ENCODE peak calls at places on chromosomes 13 and 19, in six cellular contexts. N is brain microvascular endothelial cell, F is cardiac muscle cell, H is thoracic aorta, A is astrocyte, G is uterus. S is an unnamed sample.
A peak's percentile ranks its signal among the peaks of the same experiment; 100 is the strongest.

GRCh38 chr13:32299893-32300292 is 15.3 kb downstream of the ZAR1L start:
- DNase-seq in G (no peak), N (no peak), F (no peak), H (no peak), A (no peak), S (no peak)

GRCh38 chr13:27006519-27007161 is 165.0 kb downstream of the USP12 start:
- DNase-seq in N (peak; percentile 12), A (no peak), H (no peak), G (no peak), F (peak; percentile 49), S (no peak)

GRCh38 chr13:92224825-92225224 is 826.4 kb downstream of the GPC5 start:
- DNase-seq in F (no peak), N (no peak), H (no peak), G (no peak), A (no peak), S (no peak)

GRCh38 chr19:23778566-23778965 is 19.9 kb upstream of the ZNF681 start:
- DNase-seq in G (no peak), N (no peak), F (no peak), A (no peak), H (no peak), S (no peak)

GRCh38 chr19:11538232-11539036 is at the start of gene CNN1:
- DNase-seq in G (peak; percentile 97), N (peak; percentile 81), H (peak; percentile 76), A (peak; percentile 90), F (peak; percentile 91), S (peak; percentile 71)

GRCh38 chr13:61685683-61686013 is 270.0 kb upstream of the PCDH20 start:
- DNase-seq in H (no peak), F (peak; percentile 61), G (no peak), A (no peak), N (no peak), S (peak; percentile 25)

GRCh38 chr13:63048648-63049047 is 1633.0 kb upstream of the PCDH20 start:
- DNase-seq in A (no peak), F (no peak), H (no peak), N (no peak), G (no peak), S (no peak)

GRCh38 chr13:44932171-44932849 is 57.0 kb downstream of the NUFIP1 start:
- DNase-seq in N (peak; percentile 71), H (no peak), A (peak; percentile 79), F (no peak), G (no peak), S (no peak)

GRCh38 chr19:35545855-35546381 is 492 bp downstream of the TMEM147 start:
- DNase-seq in N (no peak), H (no peak), F (no peak), G (no peak), A (no peak), S (peak; percentile 33)

GRCh38 chr19:5665781-5666513 is 14.4 kb downstream of the MICOS13 start:
- DNase-seq in F (no peak), H (no peak), N (peak; percentile 74), A (peak; percentile 49), G (no peak), S (no peak)

GRCh38 chr19:14718522-14719113 is 28.8 kb downstream of the ZNF333 start:
- DNase-seq in H (no peak), F (no peak), A (no peak), G (no peak), N (no peak), S (no peak)

GRCh38 chr19:41810301-41810700 is 13.9 kb downstream of the CEACAM3 start:
- DNase-seq in N (no peak), F (no peak), G (no peak), H (no peak), A (no peak), S (no peak)

GRCh38 chr19:41808663-41809566 is 12.5 kb downstream of the CEACAM3 start:
- DNase-seq in N (no peak), G (no peak), H (no peak), A (no peak), F (no peak), S (peak; percentile 18)

GRCh38 chr19:41804327-41804726 is 7.9 kb downstream of the CEACAM3 start:
- DNase-seq in N (no peak), G (no peak), H (no peak), F (no peak), A (no peak), S (no peak)

GRCh38 chr19:41811036-41811435 is 14.6 kb downstream of the CEACAM3 start:
- DNase-seq in H (no peak), A (no peak), F (no peak), G (no peak), N (no peak), S (no peak)

DNA sequence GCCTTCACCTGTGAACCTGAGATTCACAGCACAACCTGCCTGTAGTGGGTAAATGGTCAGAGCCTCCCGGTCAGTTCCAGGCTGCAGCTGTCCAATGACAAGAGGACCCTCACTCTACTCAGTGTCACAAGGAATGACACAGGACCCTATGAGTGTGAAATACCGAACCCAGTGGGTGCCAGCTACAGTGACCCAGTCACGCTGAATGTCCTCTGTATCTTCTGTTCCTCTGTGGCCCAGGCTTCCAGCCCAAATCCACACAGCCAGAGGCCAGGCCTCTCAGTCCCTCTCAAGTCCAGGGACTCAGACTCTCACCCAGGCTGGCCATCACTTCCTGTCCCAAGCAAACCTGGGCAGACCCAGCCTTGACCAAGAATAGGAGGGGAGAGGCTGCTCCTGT is 10.8 kb downstream of the CEACAM3 start:
- DNase-seq in A (no peak), F (no peak), G (no peak), N (no peak), H (no peak), S (no peak)
- H3K27ac ChIP-seq in A (no peak overlapping the region), F (no peak overlapping the region), G (no peak overlapping the region), N (no peak overlapping the region), H (no peak overlapping the region), S (no peak overlapping the region)

GRCh38 chr13:106498158-106498557 is 37.3 kb downstream of the EFNB2 start:
- DNase-seq in F (no peak), G (no peak), A (no peak), H (no peak), N (no peak), S (no peak)
- H3K27ac ChIP-seq in F (no peak overlapping the region), G (peak overlapping the region; percentile 3), A (no peak overlapping the region), H (peak overlapping the region; percentile 71), N (no peak overlapping the region), S (no peak overlapping the region)

GRCh38 chr19:38055655-38056521 is 148.9 kb downstream of the SIPA1L3 start:
- DNase-seq in N (no peak), H (no peak), A (no peak), F (no peak), G (no peak), S (no peak)

GRCh38 chr19:38056646-38057045 is 149.6 kb downstream of the SIPA1L3 start:
- DNase-seq in N (no peak), F (no peak), H (no peak), A (no peak), G (no peak), S (no peak)

GRCh38 chr19:38059897-38060296 is 152.9 kb downstream of the SIPA1L3 start:
- DNase-seq in G (no peak), F (no peak), N (no peak), A (no peak), H (no peak), S (no peak)

GRCh38 chr19:38057954-38058690 is 151.1 kb downstream of the SIPA1L3 start:
- DNase-seq in F (no peak), G (no peak), N (no peak), H (no peak), A (no peak), S (no peak)

DNA sequence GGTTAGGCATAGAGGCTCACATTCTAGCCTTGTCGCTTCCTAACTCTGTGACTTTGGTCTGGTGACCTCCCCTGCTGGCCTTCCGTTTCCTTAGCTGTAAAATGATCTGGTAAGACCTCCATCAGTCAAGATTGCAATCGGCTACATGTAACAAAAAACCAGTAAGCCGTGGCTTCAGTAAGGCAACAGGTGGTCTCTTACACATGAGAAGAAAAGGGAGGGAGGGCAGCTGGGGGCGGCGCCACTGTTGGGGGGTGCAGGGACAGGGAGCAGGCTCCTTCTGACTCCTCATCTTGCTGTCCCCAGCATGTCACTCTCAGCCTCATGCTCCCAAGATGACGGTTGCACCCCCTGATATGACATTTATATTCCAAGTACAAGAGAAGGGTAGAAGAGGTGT is 148.0 kb downstream of the SIPA1L3 start:
- DNase-seq in A (no peak), H (no peak), G (no peak), F (no peak), N (no peak), S (no peak)
- H3K27ac ChIP-seq in A (no peak overlapping the region), H (no peak overlapping the region), G (no peak overlapping the region), F (no peak overlapping the region), N (no peak overlapping the region), S (no peak overlapping the region)

DNA sequence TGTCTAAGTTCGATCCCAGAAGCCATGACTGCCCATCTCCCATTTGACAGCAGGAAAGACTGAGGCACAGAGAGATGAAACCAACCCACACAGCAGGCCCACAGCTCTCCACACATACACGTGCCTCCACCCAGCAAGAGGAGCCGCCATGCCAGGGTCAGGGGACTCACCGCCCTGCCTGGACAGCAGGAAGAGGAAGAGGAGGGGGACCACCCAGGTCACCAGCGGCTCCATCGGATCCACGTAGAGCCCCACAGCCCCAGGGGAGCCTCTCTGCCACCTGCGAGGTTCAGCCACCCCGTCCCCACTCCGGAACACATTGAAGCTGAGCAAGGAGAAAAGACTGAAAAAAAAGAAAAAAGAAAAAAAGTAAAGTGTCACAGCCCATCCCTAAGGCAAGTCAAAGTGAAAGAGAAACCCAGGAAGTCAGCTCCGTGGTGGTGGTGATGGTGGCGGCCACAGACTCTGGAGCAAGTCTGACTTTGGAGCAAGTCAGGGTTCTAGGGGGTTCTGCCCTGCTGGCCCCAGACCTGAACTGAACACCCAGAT is at the start of gene IL12RB1:
- DNase-seq in G (no peak), N (no peak), A (no peak), F (no peak), H (no peak), S (no peak)
- H3K27ac ChIP-seq in G (no peak within 1 kb of the TSS), N (no peak within 1 kb of the TSS), A (no peak within 1 kb of the TSS), F (no peak within 1 kb of the TSS), H (no peak within 1 kb of the TSS), S (no peak within 1 kb of the TSS)